ENCODE peak calls at places on chromosomes 7 and 10, in nine cellular contexts. K is GM12865, F is HFF-Myc, Z is OCI-LY7, B is neural progenitor cell, L is B cell, C is H9, J is tibial artery, N is MM.1S. Q is an unnamed sample.

GRCh38 chr10:70277396-70278030 is 6.3 kb downstream of the NPFFR1 start:
- DNase-seq in F (no peak), J (no peak), C (no peak), N (no peak), L (no peak), K (no peak), Z (no peak), B (no peak), Q (no peak)

GRCh38 chr10:69106900-69107511 is 17.0 kb upstream of the VPS26A start:
- DNase-seq in Z (no peak), C (no peak), B (no peak), K (no peak), L (no peak), F (no peak), N (no peak), J (no peak), Q (no peak)

GRCh38 chr7:40194743-40195142 is 59.9 kb downstream of the SUGCT start:
- DNase-seq in N (no peak), Z (no peak), L (no peak), K (no peak), J (no peak), F (peak; percentile 6), C (no peak), B (no peak), Q (no peak)

GRCh38 chr10:97673736-97674525 is 13.1 kb downstream of the AVPI1 start:
- DNase-seq in B (no peak), Z (no peak), L (no peak), K (no peak), J (no peak), C (no peak), N (no peak), F (peak; percentile 69), Q (peak; percentile 63)

GRCh38 chr10:99497343-99498025 is 35.3 kb upstream of the NKX2-3 start:
- DNase-seq in J (no peak), B (no peak), C (no peak), F (no peak), Z (no peak), K (no peak), L (no peak), N (no peak), Q (no peak)

GRCh38 chr7:22156205-22156604 is 200.7 kb downstream of the RAPGEF5 start:
- DNase-seq in B (no peak), C (no peak), L (no peak), N (no peak), J (no peak), Z (no peak), K (no peak), F (no peak), Q (no peak)

GRCh38 chr7:22867589-22867988 is 44.9 kb upstream of the TOMM7 start:
- DNase-seq in L (no peak), C (no peak), F (no peak), B (no peak), N (no peak), Z (no peak), J (no peak), K (peak; percentile 26), Q (no peak)

GRCh38 chr10:104045151-104046089 is 40.3 kb downstream of the COL17A1 start:
- DNase-seq in Z (no peak), N (peak; percentile 35), F (peak; percentile 21), K (peak; percentile 35), L (no peak), B (peak; percentile 88), J (no peak), C (peak; percentile 83), Q (peak; percentile 29)

GRCh38 chr7:88919484-88920131 is 124.1 kb upstream of the TEX47 start:
- DNase-seq in L (no peak), Z (no peak), K (no peak), J (no peak), B (no peak), N (no peak), C (no peak), F (no peak), Q (no peak)

GRCh38 chr7:139855498-139856270 is 26.6 kb downstream of the TBXAS1 start:
- DNase-seq in B (no peak), Z (peak; percentile 48), K (peak; percentile 59), C (no peak), L (peak; percentile 25), N (peak; percentile 91), F (no peak), J (peak; percentile 41), Q (peak; percentile 25)

GRCh38 chr10:71065659-71066058 is 146.7 kb upstream of the UNC5B start:
- DNase-seq in C (no peak), F (no peak), K (no peak), B (no peak), Z (no peak), N (no peak), L (no peak), J (no peak), Q (peak; percentile 11)

GRCh38 chr10:119104653-119105024 is 726 bp downstream of the DENND10 start:
- DNase-seq in C (peak; percentile 34), K (peak; percentile 24), Z (peak; percentile 19), B (peak; percentile 44), N (no peak), L (no peak), J (peak; percentile 23), F (no peak), Q (peak; percentile 28)

DNA sequence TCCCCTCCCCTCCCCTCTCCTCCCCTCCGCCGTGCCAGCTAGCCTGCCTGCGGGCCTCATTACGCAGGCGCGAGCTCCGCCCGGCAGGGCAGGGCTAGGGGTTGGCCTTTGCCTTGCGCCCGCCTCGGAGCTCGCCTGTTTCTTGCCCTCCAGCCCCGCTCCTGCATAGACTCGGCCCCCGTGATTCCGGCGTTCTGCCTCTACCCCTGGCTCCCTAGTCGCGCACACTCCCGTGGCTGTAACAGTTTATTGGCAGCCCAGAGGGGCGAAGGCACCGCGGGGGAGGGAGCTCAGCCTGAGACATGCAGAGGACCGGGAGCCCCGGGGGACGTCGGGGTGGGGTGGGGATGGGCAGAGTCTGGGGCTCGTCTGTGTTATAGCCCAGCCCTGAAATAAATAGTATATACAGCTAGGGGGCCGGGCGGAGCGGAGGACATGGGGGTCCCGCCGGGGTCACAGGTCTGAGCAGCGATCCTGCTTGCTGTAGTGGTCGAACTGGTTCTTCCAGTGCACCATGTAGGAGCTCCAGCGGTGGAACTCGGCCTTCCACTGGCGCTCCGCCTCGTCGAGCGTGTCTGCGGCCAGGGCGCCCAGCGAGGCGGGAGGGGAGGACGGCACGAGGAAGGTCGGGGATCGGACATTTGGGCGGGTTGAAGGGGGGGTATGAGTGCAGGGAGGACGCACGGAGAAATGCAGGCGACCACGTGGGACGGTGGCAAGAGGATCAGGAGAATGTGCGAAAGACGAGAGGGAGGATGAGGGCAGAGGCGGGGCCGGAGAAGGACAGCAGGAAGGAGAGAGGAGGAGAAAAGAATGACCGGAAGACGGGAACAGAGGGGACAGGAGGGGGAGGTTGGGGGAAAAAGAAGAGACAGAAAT is 485 bp upstream of the UFSP1 start:
- DNase-seq in C (peak; percentile 96), Z (peak; percentile 94), L (peak; percentile 99), F (peak; percentile 76), N (peak; percentile 92), J (peak; percentile 92), K (peak; percentile 95), B (peak; percentile 97), Q (peak; percentile 92)
- TF ChIP-seq CTCF in C (no peak), Z (no peak), L (no peak), F (no peak), N (no peak), J (no peak), K (no peak), B (peak; percentile 20), Q (no peak)

GRCh38 chr10:113521482-113521795 is 31.4 kb upstream of the HABP2 start:
- DNase-seq in Z (no peak), L (no peak), C (no peak), K (no peak), B (no peak), N (no peak), J (no peak), F (no peak), Q (no peak)
- TF ChIP-seq CTCF in Z (peak; percentile 31), L (no peak), C (no peak), K (no peak), B (no peak), N (no peak), J (no peak), F (no peak), Q (no peak)

GRCh38 chr7:149795126-149795525 is 21.7 kb upstream of the ZNF467 start:
- DNase-seq in B (no peak), C (no peak), J (no peak), L (no peak), K (no peak), Z (no peak), F (no peak), N (no peak), Q (no peak)

GRCh38 chr7:149794665-149795064 is 21.3 kb upstream of the ZNF467 start:
- DNase-seq in K (no peak), L (no peak), J (no peak), N (no peak), F (no peak), C (no peak), Z (no peak), B (peak; percentile 33), Q (no peak)

GRCh38 chr7:149797771-149798170 is 24.4 kb upstream of the ZNF467 start:
- DNase-seq in J (no peak), F (no peak), L (no peak), Z (no peak), C (no peak), B (no peak), K (no peak), N (no peak), Q (no peak)

GRCh38 chr7:149793261-149793660 is 19.9 kb upstream of the ZNF467 start:
- DNase-seq in N (no peak), Z (no peak), L (no peak), F (no peak), K (no peak), C (no peak), B (no peak), J (no peak), Q (no peak)

GRCh38 chr7:149796287-149796860 is 23.0 kb upstream of the ZNF467 start:
- DNase-seq in K (no peak), C (peak; percentile 64), L (no peak), B (no peak), J (no peak), Z (no peak), F (no peak), N (no peak), Q (no peak)
- TF ChIP-seq CTCF in K (no peak), C (peak; percentile 43), L (no peak), B (no peak), J (no peak), Z (no peak), F (no peak), N (no peak), Q (no peak)

GRCh38 chr7:24750441-24751055 is 6.7 kb downstream of the GSDME start:
- DNase-seq in K (no peak), C (no peak), J (no peak), B (no peak), N (no peak), Z (no peak), L (no peak), F (no peak), Q (no peak)

GRCh38 chr7:24751484-24751883 is 5.8 kb downstream of the GSDME start:
- DNase-seq in N (no peak), L (no peak), B (no peak), F (no peak), K (no peak), J (no peak), C (no peak), Z (no peak), Q (no peak)

GRCh38 chr7:24743471-24743870 is 13.8 kb downstream of the GSDME start:
- DNase-seq in N (no peak), C (no peak), Z (no peak), L (no peak), J (no peak), F (no peak), B (no peak), K (no peak), Q (no peak)

GRCh38 chr7:24752073-24752800 is 5.0 kb downstream of the GSDME start:
- DNase-seq in L (no peak), Z (no peak), K (no peak), C (no peak), J (no peak), B (no peak), F (no peak), N (no peak), Q (no peak)

GRCh38 chr7:24748521-24748920 is 8.7 kb downstream of the GSDME start:
- DNase-seq in L (no peak), Z (no peak), B (no peak), K (no peak), N (no peak), F (no peak), J (no peak), C (no peak), Q (no peak)
- TF ChIP-seq CTCF in L (no peak), Z (no peak), B (no peak), K (no peak), N (no peak), F (no peak), J (no peak), C (no peak), Q (no peak)